ENCODE peak calls at places on chromosomes 3 and 15, in six cellular contexts. A is esophagus muscularis mucosa; G is breast epithelium; K is CD8-positive, alpha-beta T cell; E is CD4-positive, alpha-beta T cell; X is sciatic nerve. P is an unnamed sample.

GRCh38 chr15:100314809-100315400 is 26.9 kb downstream of the ADAMTS17 start:
- DNase-seq in A (no peak), E (no peak), G (no peak), X (no peak), K (no peak), P (no peak)

GRCh38 chr3:186021673-186022362 is 84.0 kb upstream of the TRA2B start:
- DNase-seq in K (no peak), G (no peak), A (no peak), E (no peak), X (no peak), P (no peak)

GRCh38 chr3:17027344-17027743 is 142.6 kb downstream of the PLCL2 start:
- DNase-seq in G (no peak), E (no peak), X (no peak), A (no peak), K (no peak), P (no peak)

GRCh38 chr3:149958171-149958796 is 12.4 kb downstream of the PFN2 start:
- DNase-seq in A (no peak), E (no peak), G (no peak), K (no peak), X (no peak), P (no peak)

GRCh38 chr15:58873267-58873666 is 60.2 kb downstream of the SLTM start:
- DNase-seq in G (no peak), K (no peak), E (no peak), A (no peak), X (no peak), P (no peak)

GRCh38 chr3:141895731-141896130 is 19.3 kb downstream of the ATP1B3 start:
- DNase-seq in E (no peak), X (no peak), K (no peak), A (no peak), G (no peak), P (no peak)

GRCh38 chr15:35874260-35874905 is 328.4 kb upstream of the DPH6 start:
- DNase-seq in E (no peak), G (no peak), X (no peak), A (no peak), K (no peak), P (no peak)

GRCh38 chr3:132464066-132464465 is 46.8 kb downstream of the DNAJC13 start:
- DNase-seq in E (no peak), X (no peak), A (no peak), G (no peak), K (no peak), P (no peak)

GRCh38 chr15:58432421-58432820 is 630 bp downstream of the LIPC start:
- DNase-seq in G (no peak), K (no peak), X (no peak), A (no peak), E (no peak), P (no peak)

GRCh38 chr3:145893331-145893730 is 267.7 kb downstream of the PLOD2 start:
- DNase-seq in K (no peak), A (no peak), X (no peak), E (no peak), G (no peak), P (no peak)

GRCh38 chr15:80526556-80527340 is 122.6 kb downstream of the ARNT2 start:
- DNase-seq in X (no peak), E (no peak), A (peak; percentile 90), K (no peak), G (no peak), P (no peak)

GRCh38 chr3:88262527-88262926 is 112.8 kb downstream of the C3orf38 start:
- DNase-seq in A (no peak), E (no peak), X (no peak), G (no peak), K (no peak), P (no peak)

GRCh38 chr15:68318931-68319909 is 41.7 kb downstream of the FEM1B start:
- DNase-seq in E (no peak), G (no peak), X (peak; percentile 39), K (no peak), A (no peak), P (peak; percentile 52)

GRCh38 chr3:195178124-195178910 is 92.6 kb downstream of the XXYLT1 start:
- DNase-seq in X (no peak), G (no peak), A (no peak), E (no peak), K (no peak), P (peak; percentile 14)

GRCh38 chr3:195247086-195247862 is 23.7 kb downstream of the XXYLT1 start:
- DNase-seq in G (no peak), K (no peak), E (no peak), A (peak; percentile 14), X (no peak), P (no peak)

GRCh38 chr3:168024537-168024941 is 71.2 kb downstream of the GOLIM4 start:
- DNase-seq in X (no peak), K (no peak), E (no peak), G (no peak), A (no peak), P (no peak)

GRCh38 chr15:78788261-78788660 is 23.0 kb downstream of the ADAMTS7 start:
- DNase-seq in E (no peak), G (no peak), A (no peak), X (no peak), K (no peak), P (no peak)

GRCh38 chr15:24878153-24878552 is 76.6 kb upstream of the SNRPN start:
- DNase-seq in E (no peak), K (no peak), A (no peak), G (no peak), X (no peak), P (peak; percentile 62)

GRCh38 chr3:13575459-13576061 is 26.6 kb downstream of the FBLN2 start:
- DNase-seq in K (no peak), G (no peak), X (no peak), E (no peak), A (no peak), P (no peak)

GRCh38 chr3:46119709-46120498 is 88.2 kb downstream of the CCR1 start:
- DNase-seq in E (no peak), A (no peak), G (no peak), X (no peak), K (no peak), P (no peak)

GRCh38 chr15:90001683-90002427 is 731 bp downstream of the ZNF710 start:
- DNase-seq in K (peak; percentile 54), A (no peak), X (peak; percentile 82), G (peak; percentile 43), E (peak; percentile 46), P (peak; percentile 83)

GRCh38 chr15:58666957-58667356 is 82.5 kb downstream of the ADAM10 start:
- DNase-seq in E (no peak), A (no peak), G (no peak), X (no peak), K (no peak), P (no peak)

GRCh38 chr15:71391421-71392047 is 276.3 kb downstream of the THSD4 start:
- DNase-seq in K (no peak), E (no peak), A (no peak), G (no peak), X (no peak), P (no peak)

GRCh38 chr3:150059241-150059640 is 88.5 kb upstream of the PFN2 start:
- DNase-seq in G (no peak), K (no peak), X (no peak), A (no peak), E (no peak), P (no peak)

GRCh38 chr3:11716576-11717250 is 73.0 kb upstream of the VGLL4 start:
- DNase-seq in G (no peak), X (no peak), A (no peak), K (no peak), E (no peak), P (no peak)

GRCh38 chr15:78955355-78955754 is 10.5 kb upstream of the CTSH start:
- DNase-seq in K (no peak), E (no peak), A (no peak), G (no peak), X (no peak), P (no peak)

GRCh38 chr15:60009581-60010379 is 5.7 kb downstream of the FOXB1 start:
- DNase-seq in E (no peak), K (no peak), X (no peak), G (no peak), A (peak; percentile 86), P (no peak)